ENCODE peak calls at places on chromosomes 11 and 22, in six cellular contexts. X is HCT116, T is stomach, Y is transverse colon, J is prostate gland, I is GM23338. A is an unnamed sample. For H3K4me1, the result is how much of the 10 kb centered on the place peaks cover.

GRCh38 chr11:18994860-18995259 is 55.6 kb upstream of the MRGPRX1 start:
- DNase-seq in X (no peak), I (no peak), J (no peak), T (no peak), Y (no peak), A (no peak)

GRCh38 chr11:61657566-61657965 is 22.6 kb upstream of the DAGLA start:
- DNase-seq in T (no peak), Y (no peak), J (peak), I (no peak), X (no peak), A (peak)

GRCh38 chr22:32469799-32470212 is 4.8 kb upstream of the FBXO7 start:
- DNase-seq in I (no peak), Y (peak), T (no peak), X (peak), J (no peak), A (no peak)

GRCh38 chr11:124277207-124277606 is 21.0 kb downstream of the OR8G5 start:
- DNase-seq in I (no peak), X (no peak), J (no peak), T (no peak), Y (no peak), A (no peak)

GRCh38 chr11:32297629-32298028 is 137.7 kb downstream of the WT1 start:
- DNase-seq in X (peak), T (no peak), Y (no peak), I (peak), J (peak), A (no peak)

GRCh38 chr11:75583710-75584658 is 21.9 kb downstream of the SERPINH1 start:
- DNase-seq in Y (peak), T (peak), I (peak), X (no peak), J (peak), A (peak)

GRCh38 chr11:131668867-131669780 is 298.7 kb downstream of the NTM start:
- DNase-seq in I (peak), X (peak), T (peak), J (no peak), Y (peak), A (no peak)

GRCh38 chr11:81869337-81870065 is 864.2 kb downstream of the FAM181B start:
- DNase-seq in Y (peak), I (no peak), T (peak), J (no peak), X (no peak), A (no peak)

DNA sequence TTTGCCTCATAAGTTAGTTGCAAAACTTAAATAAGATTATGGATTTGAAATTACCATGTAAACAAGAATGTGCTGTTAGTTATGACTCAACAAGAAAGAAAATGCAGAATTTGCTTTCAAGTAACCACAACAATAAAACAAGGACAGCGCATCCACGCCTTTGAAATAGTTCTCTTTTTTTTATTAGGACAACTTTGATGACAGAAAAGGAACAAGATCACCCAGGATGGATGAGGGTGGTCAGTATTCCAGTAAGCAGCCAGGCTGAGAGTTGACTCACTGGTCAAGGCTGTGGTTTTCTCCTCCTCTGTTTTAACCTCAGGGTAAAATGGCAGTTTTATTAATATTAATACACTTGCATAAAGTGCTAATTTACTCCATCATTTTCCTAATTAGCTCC is 544.4 kb downstream of the OPCML start:
- DNase-seq in Y (no peak), I (no peak), T (no peak), J (no peak), X (no peak), A (no peak)
- TF ChIP-seq CTCF in Y (no peak), I (no peak), T (no peak), J (no peak), X (no peak), A (no peak)

GRCh38 chr22:24725736-24726135 is 48.8 kb downstream of the PIWIL3 start:
- DNase-seq in X (no peak), T (no peak), Y (no peak), J (no peak), I (no peak), A (no peak)
- H3K4me1 ChIP-seq in X (under half), T (under half), Y (under half), J (under half), I (under half), A (under half)

DNA sequence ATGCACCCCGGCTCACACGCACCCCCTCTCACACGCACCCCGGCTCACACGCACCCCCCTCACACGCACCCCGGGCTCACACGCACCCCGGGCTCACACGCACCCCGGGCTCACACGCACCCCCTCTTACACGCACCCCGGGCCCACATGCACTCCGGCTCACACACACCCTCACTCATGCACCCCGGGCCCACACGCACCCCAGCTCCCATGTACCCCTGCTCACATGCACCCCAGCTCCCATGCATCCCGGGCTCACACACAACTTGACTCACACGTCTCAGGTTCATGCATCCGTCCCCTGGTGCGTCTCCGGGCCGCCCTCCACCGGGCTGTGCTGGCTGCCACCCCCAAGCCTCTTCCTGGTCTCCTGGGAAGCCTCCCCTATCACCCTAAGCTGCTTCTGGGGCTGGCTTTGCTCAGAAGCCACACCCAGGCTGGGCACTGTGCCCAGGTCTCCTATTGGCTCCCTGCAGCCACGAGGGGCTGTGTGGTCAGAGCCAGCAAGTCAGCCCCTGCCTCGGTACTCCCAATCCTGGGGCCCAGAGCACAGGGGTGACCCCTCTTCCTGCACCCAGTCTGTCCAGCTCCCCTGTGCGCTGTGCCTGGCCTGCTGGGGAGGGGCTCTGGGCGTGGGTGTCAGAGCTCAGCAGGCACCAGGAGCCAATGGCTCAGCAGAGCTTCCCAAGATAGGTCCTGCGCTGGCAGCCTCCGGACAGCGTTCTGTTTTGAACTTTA is 16.9 kb downstream of the TSPAN4 start:
- DNase-seq in I (no peak), Y (peak), J (peak), T (peak), X (no peak), A (no peak)
- TF ChIP-seq POLR2AphosphoS5 in I (no peak), Y (no peak), J (no peak), T (no peak), X (no peak), A (no peak)

DNA sequence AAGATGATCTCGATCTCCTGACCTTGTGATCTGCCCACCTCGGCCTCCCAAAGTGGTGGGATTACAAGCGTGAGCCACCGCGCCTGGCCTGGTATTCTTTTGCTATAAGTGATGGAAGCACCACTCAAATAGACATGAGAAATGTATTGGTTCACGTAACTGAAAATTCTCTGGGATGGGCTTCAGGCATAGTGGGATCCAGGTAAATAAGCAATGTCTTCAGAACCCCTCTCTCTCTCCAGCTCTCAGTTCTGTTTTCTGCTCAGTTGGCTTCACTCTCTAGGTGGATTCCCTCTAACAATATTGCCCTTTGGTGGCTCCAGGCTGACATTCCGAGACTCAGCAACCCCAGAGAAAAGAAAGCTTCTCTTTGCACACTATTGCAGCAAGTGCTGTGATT is 889 bp upstream of the LHFPL7 start:
- DNase-seq in I (no peak), Y (no peak), T (no peak), X (no peak), J (no peak), A (no peak)
- TF ChIP-seq CTCF in I (no peak), Y (no peak), T (no peak), X (no peak), J (no peak), A (no peak)

DNA sequence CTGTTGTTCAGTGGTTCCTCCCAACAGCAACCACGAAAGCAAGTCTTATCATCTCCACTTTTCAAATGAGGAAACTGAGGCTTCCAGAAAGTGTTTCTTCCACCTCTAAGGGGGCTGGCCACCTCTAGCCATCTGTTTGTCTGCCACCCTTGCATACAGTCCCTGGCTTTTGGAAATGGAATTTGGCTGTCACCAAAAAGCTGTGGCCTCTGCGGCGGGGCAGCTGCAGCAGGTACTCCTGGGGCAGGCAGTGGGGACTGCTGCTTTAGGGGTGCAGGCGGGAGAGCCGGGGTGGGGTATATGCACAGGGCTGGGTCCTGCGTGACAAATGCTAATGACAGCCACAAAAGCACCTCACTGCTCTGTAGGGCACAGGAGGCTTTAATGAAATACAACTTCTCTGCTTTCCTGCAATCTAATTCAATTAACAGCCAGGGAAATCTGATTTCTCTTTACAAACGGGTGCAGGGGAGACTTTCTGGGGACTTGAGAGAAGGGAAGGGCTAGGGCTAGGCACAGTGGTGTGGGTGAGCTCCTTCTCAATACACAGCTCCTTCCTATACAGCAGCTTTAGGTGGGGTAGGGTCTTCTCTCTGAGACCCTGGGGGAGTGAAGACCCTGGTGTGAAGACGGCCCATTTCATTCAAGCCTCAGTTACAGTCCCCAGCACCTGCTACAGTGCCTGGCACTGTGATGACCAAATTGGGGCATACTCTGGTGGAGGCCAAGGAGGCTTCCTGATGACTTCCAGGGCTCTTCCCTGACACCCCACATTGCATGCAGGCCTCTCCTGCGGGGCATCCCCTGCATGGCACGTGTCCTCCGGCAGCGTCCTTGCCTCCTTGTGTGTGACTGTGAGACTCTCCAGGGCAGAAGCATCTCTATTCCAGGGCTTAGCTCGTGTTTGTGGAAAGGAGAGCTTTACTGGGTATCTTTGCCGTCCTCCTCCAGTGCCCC is 161.6 kb downstream of the CEP164 start:
- DNase-seq in J (no peak), X (no peak), T (no peak), Y (no peak), I (no peak), A (no peak)
- H3K4me1 ChIP-seq in J (under half), X (under half), T (under half), Y (under half), I (under half), A (under half)

DNA sequence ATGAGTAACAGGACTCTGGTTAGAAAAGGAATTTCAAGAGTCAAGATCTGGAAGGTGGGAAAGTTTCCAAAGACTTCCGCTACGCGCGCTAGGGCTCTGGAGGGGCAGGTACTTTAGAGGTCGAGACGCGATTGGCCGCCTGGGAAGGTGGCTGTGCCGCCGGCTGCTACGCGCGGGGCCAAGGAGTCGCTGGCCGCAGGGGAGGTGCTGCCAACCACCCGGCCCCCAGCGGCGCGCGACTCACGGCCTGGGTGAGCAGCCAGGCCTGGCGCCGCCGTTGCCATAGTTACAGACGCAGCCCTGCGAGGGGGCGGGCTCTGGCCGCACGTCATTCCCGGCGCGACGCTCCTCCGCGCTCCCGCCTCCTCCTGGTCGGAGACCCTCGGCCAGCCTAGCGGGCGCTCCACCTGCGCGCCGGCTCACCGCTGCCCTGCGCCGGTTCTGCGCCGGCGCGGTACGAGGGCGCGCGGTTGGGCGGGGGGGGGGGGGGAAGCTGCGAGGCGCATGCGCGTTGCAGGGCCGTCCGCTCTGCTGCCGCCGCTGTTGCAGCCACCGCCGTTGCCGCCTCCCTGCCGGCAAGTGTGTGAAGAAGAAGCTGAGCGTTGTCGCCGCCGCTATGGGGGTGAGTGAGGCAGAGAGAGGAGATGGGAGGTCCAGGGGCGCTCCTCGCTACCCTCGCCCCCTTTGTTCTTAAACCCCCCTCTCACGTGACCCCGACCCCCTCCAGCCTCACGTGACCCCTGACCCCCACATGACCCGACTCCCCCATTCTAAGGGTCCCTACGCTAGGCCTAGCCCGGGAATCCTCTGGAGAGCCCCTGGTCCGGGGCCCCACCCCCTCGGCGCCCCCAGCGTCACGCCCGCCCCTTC is at the start of gene NAA40:
- DNase-seq in J (peak), Y (peak), X (peak), I (peak), T (peak), A (peak)
- TF ChIP-seq POLR2AphosphoS5 in J (peak), Y (peak), X (peak), I (no peak), T (peak), A (peak)

DNA sequence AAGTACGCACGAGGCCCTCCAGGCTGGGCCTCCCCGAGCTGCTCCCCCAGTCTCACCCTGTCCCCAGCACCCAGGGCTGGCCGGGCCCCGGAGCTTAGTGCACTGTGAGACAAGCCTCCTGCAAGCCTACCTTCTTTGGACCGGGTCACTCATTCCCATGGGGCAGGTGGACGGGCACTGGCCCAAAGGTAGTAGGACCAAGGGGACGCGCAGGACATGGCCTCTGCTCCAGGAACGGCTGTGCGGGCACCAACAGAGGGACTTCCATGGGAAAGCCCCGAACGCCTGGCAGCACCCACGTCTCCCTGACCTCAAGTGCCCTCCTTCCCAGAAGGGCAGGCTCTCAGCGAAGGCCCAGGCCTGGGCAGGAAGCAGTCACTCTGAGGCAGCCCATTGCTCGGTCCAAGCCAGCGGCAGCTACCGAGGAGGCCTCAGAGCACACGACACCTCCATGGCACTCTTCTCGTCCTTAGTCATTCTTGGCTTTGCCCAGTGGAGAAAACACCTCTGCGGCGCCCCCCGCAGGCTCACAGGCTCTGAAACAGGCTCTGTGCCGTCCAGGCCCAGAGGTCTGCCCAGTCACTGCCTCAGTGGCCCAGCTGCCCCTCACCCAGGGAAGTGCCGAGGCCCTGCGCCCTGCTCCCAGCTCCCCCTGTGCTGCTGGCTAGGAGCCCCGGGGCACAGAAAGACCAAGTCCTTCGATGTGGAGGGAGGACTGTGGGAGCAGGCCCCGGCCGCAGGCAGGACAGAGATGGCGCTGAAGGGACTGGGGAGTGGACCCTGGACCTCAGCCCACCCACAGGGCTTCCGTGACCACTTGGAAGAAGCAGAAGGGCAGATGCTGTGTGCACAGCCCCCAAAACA is 3.8 kb downstream of the MOB2 start:
- DNase-seq in Y (no peak), I (peak), X (no peak), T (peak), J (no peak), A (no peak)
- TF ChIP-seq CTCF in Y (no peak), I (peak), X (no peak), T (no peak), J (no peak), A (no peak)